ENCODE peak calls at places on chromosomes 5 and 9, in seven cellular contexts. R is HTR-8/SVneo; V is NCI-H226; E is uterus; Q is CD8-positive, alpha-beta memory T cell; Z is effector memory CD8-positive, alpha-beta T cell; N is OCI-M1. G is an unnamed sample.

GRCh38 chr5:6850033-6850432 is 136.8 kb downstream of the TENT4A start:
- DNase-seq in R (no peak), V (no peak), E (no peak), Q (no peak), Z (no peak), N (no peak), G (no peak)

GRCh38 chr5:31757813-31758212 is 118.9 kb downstream of the PDZD2 start:
- DNase-seq in R (no peak), V (no peak), E (no peak), Q (no peak), Z (no peak), N (no peak), G (no peak)

GRCh38 chr5:168328804-168329203 is 37.4 kb downstream of the WWC1 start:
- DNase-seq in R (no peak), V (no peak), E (no peak), Q (no peak), Z (no peak), N (peak), G (no peak)

GRCh38 chr9:133731876-133732321 is 6.3 kb downstream of the SARDH start:
- DNase-seq in R (peak), V (peak), E (no peak), Q (no peak), Z (no peak), N (peak), G (no peak)

GRCh38 chr5:113806823-113807222 is 293.3 kb downstream of the YTHDC2 start:
- DNase-seq in R (no peak), V (no peak), E (peak), Q (no peak), Z (no peak), N (peak), G (no peak)

GRCh38 chr9:137150485-137151060 is 11.6 kb downstream of the GRIN1 start:
- DNase-seq in R (peak), V (peak), E (no peak), Q (no peak), Z (no peak), N (peak), G (no peak)

GRCh38 chr9:134566196-134566822 is 75.3 kb upstream of the COL5A1 start:
- DNase-seq in R (no peak), V (no peak), E (no peak), Q (no peak), Z (no peak), N (no peak), G (no peak)

GRCh38 chr9:76927540-76928240 is 21.8 kb upstream of the PRUNE2 start:
- DNase-seq in R (no peak), V (peak), E (no peak), Q (no peak), Z (no peak), N (peak), G (no peak)

GRCh38 chr9:99824378-99825157 is 2.9 kb downstream of the NR4A3 start:
- DNase-seq in R (peak), V (no peak), E (peak), Q (peak), Z (peak), N (peak), G (peak)

GRCh38 chr5:174571662-174572397 is 152.6 kb upstream of the MSX2 start:
- DNase-seq in R (peak), V (no peak), E (peak), Q (no peak), Z (no peak), N (no peak), G (no peak)

GRCh38 chr5:159304961-159305595 is 25.2 kb downstream of the IL12B start:
- DNase-seq in R (no peak), V (no peak), E (no peak), Q (no peak), Z (no peak), N (no peak), G (no peak)

GRCh38 chr5:23352437-23352836 is 155.0 kb upstream of the PRDM9 start:
- DNase-seq in R (no peak), V (peak), E (no peak), Q (no peak), Z (no peak), N (peak), G (no peak)

GRCh38 chr9:90894956-90895687 is 93.5 kb downstream of the SYK start:
- DNase-seq in R (peak), V (no peak), E (no peak), Q (no peak), Z (no peak), N (no peak), G (no peak)

GRCh38 chr9:33924978-33925797 is 108.2 kb downstream of the UBE2R2 start:
- DNase-seq in R (peak), V (no peak), E (peak), Q (no peak), Z (no peak), N (peak), G (peak)

GRCh38 chr9:124843635-124844034 is 9.6 kb upstream of the WDR38 start:
- DNase-seq in R (no peak), V (no peak), E (no peak), Q (no peak), Z (no peak), N (no peak), G (no peak)

GRCh38 chr5:58497956-58498942 is 7.0 kb downstream of the GAPT start:
- DNase-seq in R (peak), V (no peak), E (no peak), Q (no peak), Z (no peak), N (peak), G (no peak)

GRCh38 chr5:98110791-98111190 is 662.7 kb upstream of the RGMB start:
- DNase-seq in R (no peak), V (peak), E (no peak), Q (no peak), Z (no peak), N (no peak), G (no peak)

GRCh38 chr5:134965271-134965825 is 2.4 kb upstream of the CATSPER3 start:
- DNase-seq in R (no peak), V (no peak), E (no peak), Q (no peak), Z (no peak), N (no peak), G (no peak)

GRCh38 chr9:98838155-98838904 is 30.9 kb downstream of the GALNT12 start:
- DNase-seq in R (no peak), V (no peak), E (no peak), Q (no peak), Z (no peak), N (no peak), G (no peak)

GRCh38 chr5:137313526-137314175 is 185.5 kb downstream of the SPOCK1 start:
- DNase-seq in R (no peak), V (no peak), E (no peak), Q (no peak), Z (no peak), N (no peak), G (no peak)

GRCh38 chr5:126808619-126809018 is 31.7 kb downstream of the LMNB1 start:
- DNase-seq in R (peak), V (no peak), E (no peak), Q (peak), Z (no peak), N (peak), G (peak)

GRCh38 chr9:136597141-136597885 is 51.5 kb upstream of the NOTCH1 start:
- DNase-seq in R (no peak), V (no peak), E (no peak), Q (no peak), Z (no peak), N (no peak), G (no peak)

GRCh38 chr5:92353107-92354030 is 970.3 kb upstream of the ARRDC3 start:
- DNase-seq in R (no peak), V (no peak), E (no peak), Q (no peak), Z (no peak), N (no peak), G (no peak)

GRCh38 chr5:172617817-172618216 is 23.2 kb upstream of the NEURL1B start:
- DNase-seq in R (no peak), V (no peak), E (no peak), Q (no peak), Z (no peak), N (no peak), G (no peak)

GRCh38 chr5:164060956-164061355 is 555.5 kb downstream of the MAT2B start:
- DNase-seq in R (no peak), V (no peak), E (no peak), Q (no peak), Z (no peak), N (no peak), G (no peak)

GRCh38 chr5:28390341-28390740 is 1352.0 kb upstream of the CDH9 start:
- DNase-seq in R (no peak), V (no peak), E (no peak), Q (no peak), Z (no peak), N (no peak), G (no peak)

GRCh38 chr5:71482132-71482531 is 26.7 kb downstream of the BDP1 start:
- DNase-seq in R (no peak), V (peak), E (no peak), Q (no peak), Z (no peak), N (no peak), G (no peak)

GRCh38 chr9:32161720-32162119 is 222.7 kb upstream of the ACO1 start:
- DNase-seq in R (no peak), V (no peak), E (no peak), Q (no peak), Z (no peak), N (no peak), G (no peak)

GRCh38 chr5:68180286-68181038 is 35.1 kb upstream of the PIK3R1 start:
- DNase-seq in R (no peak), V (no peak), E (no peak), Q (no peak), Z (no peak), N (no peak), G (no peak)

GRCh38 chr5:5637163-5637562 is 214.7 kb downstream of the ICE1 start:
- DNase-seq in R (no peak), V (no peak), E (no peak), Q (no peak), Z (no peak), N (no peak), G (no peak)

GRCh38 chr5:67997892-67998457 is 217.6 kb upstream of the PIK3R1 start:
- DNase-seq in R (no peak), V (no peak), E (no peak), Q (no peak), Z (no peak), N (no peak), G (no peak)

GRCh38 chr5:124718376-124718775 is 28.1 kb downstream of the ZNF608 start:
- DNase-seq in R (no peak), V (no peak), E (no peak), Q (no peak), Z (no peak), N (no peak), G (no peak)

GRCh38 chr5:54743997-54744788 is 226.6 kb downstream of the SNX18 start:
- DNase-seq in R (peak), V (peak), E (no peak), Q (peak), Z (peak), N (peak), G (no peak)

GRCh38 chr9:33106827-33107621 is 30.6 kb upstream of the SMU1 start:
- DNase-seq in R (no peak), V (peak), E (peak), Q (no peak), Z (no peak), N (no peak), G (no peak)

GRCh38 chr9:134570151-134570621 is 71.4 kb upstream of the COL5A1 start:
- DNase-seq in R (no peak), V (no peak), E (peak), Q (no peak), Z (no peak), N (no peak), G (no peak)